ENCODE peak calls at places on chromosomes 5 and 9, in four cellular contexts. F is CD8-positive, alpha-beta memory T cell; J is upper lobe of right lung; S is thyroid gland. C is an unnamed sample. For H3K36me3, the result is how much of the 10 kb centered on the place peaks cover.

GRCh38 chr5:81995407-81995806 is 23.6 kb downstream of the ATG10 start:
- DNase-seq in F (no peak), J (no peak), S (no peak), C (no peak)

GRCh38 chr5:171492781-171493180 is 73.3 kb downstream of the FGF18 start:
- DNase-seq in F (no peak), J (no peak), S (no peak), C (no peak)

GRCh38 chr5:10352404-10353240 is 873 bp upstream of the MARCHF6 start:
- DNase-seq in F (no peak), J (no peak), S (peak), C (peak)

GRCh38 chr9:138075496-138075895 is 197.9 kb downstream of the CACNA1B start:
- DNase-seq in F (no peak), J (peak), S (no peak), C (no peak)

GRCh38 chr5:52727568-52727967 is 60.1 kb upstream of the ITGA1 start:
- DNase-seq in F (no peak), J (no peak), S (peak), C (no peak)

GRCh38 chr9:128081052-128081451 is 13.0 kb downstream of the SLC25A25 start:
- DNase-seq in F (no peak), J (no peak), S (peak), C (no peak)

GRCh38 chr9:19102181-19102630 is 498 bp downstream of the HAUS6 start:
- DNase-seq in F (peak), J (peak), S (no peak), C (peak)

GRCh38 chr5:154783774-154784460 is 28.7 kb downstream of the LARP1 start:
- DNase-seq in F (no peak), J (no peak), S (no peak), C (no peak)

DNA sequence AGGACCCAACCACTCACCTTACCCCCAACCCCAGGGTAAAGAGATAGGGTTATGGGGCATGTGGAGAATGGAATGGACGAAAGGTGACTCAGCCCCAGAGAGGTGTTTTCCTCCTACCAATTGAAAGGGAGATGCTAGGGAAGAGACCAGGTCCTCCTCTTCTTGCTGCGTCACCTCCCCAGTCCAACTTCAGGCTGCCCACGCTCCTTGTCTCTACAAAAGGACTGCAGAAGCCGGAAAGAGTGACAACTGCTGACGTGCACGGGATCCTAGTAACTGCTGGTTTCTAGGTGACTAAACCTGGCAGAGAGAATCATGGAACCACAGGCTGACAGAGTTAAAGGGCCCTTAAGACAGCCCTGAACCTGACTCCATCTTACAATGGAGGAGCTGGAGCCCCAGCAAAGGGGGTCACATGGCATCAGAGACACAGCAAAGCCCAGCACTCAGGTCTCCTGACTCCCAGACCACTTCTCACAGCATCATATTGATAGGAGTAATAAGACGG is 2.2 kb downstream of the GPX3 start:
- DNase-seq in F (no peak), J (no peak), S (peak), C (no peak)
- H3K36me3 ChIP-seq in F (under half), J (under half), S (half or more), C (under half)

GRCh38 chr5:151033217-151033934 is 13.0 kb downstream of the GPX3 start:
- DNase-seq in F (no peak), J (no peak), S (no peak), C (no peak)
- H3K36me3 ChIP-seq in F (half or more), J (half or more), S (under half), C (under half)

DNA sequence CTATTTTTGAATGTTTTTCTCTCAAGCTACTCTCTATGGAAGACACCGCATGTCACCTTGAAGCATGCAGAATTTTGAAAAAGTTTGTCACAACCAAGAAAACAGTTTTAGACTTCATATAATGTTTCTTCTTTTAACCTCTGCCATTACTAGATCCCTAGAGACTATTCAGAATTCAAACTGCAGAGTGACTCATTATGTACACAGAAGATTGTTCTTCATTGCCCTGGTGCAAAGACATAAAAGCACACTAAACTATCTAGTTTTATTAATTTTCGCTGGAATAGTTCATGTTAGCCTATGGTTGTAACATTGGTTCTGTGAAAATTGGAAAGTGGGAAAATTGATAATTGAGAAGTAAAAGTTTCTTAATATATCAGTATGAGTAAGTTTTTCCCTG is 18.4 kb downstream of the F2RL2 start:
- DNase-seq in F (no peak), J (no peak), S (no peak), C (no peak)
- H3K36me3 ChIP-seq in F (under half), J (under half), S (under half), C (under half)

DNA sequence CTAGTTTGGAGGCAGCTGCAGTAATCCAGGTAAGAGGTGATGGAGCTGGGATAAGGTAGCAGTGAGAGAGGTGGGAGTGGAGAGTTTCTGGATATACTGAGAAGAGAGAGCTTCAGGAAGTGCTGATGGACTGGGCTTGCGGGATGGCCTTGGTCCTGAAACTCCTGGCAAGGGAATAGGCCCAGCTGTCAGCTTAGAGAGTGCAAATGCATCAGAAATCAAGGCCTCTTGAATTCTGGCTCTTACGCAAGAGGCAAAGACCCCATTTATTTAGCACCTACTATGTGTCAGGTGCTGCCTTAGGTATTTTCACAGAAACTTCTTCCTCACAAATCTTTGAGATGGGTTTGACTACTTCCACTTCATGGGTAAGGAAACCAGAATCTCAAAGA is 227.2 kb upstream of the MAP3K1 start:
- DNase-seq in F (no peak), J (no peak), S (no peak), C (no peak)
- H3K36me3 ChIP-seq in F (under half), J (under half), S (under half), C (under half)

GRCh38 chr5:150753463-150753862 is 5.4 kb downstream of the DCTN4 start:
- DNase-seq in F (no peak), J (no peak), S (no peak), C (no peak)
- H3K36me3 ChIP-seq in F (under half), J (half or more), S (under half), C (under half)

GRCh38 chr9:121345070-121345469 is 25.0 kb downstream of the STOM start:
- DNase-seq in F (no peak), J (no peak), S (no peak), C (no peak)
- H3K36me3 ChIP-seq in F (under half), J (half or more), S (under half), C (under half)

DNA sequence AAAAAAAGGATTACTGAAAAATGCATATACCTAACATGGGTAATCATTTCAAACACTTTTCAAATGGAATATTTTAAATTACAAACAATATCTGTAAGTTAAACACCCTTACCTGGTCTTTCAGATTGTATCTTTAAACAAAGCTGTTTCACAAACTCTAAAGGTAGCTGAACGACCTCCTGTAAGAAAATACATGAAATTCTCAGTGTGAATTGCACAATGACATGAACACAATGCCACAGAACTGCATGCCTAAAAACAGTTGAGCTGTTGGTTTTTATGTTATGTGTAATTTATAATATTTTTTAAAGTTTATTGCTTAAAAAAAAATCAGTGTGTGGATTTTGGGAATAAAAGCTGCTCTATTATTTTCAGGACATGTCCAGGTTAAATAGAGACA is 17.5 kb downstream of the IPPK start:
- DNase-seq in F (no peak), J (no peak), S (no peak), C (no peak)
- H3K36me3 ChIP-seq in F (under half), J (under half), S (under half), C (under half)

GRCh38 chr5:170250810-170251317 is 18.1 kb downstream of the C5orf58 start:
- DNase-seq in F (no peak), J (no peak), S (no peak), C (no peak)
- H3K36me3 ChIP-seq in F (half or more), J (half or more), S (under half), C (under half)

GRCh38 chr5:36162810-36163486 is 11.0 kb downstream of the SKP2 start:
- DNase-seq in F (no peak), J (no peak), S (no peak), C (no peak)
- H3K36me3 ChIP-seq in F (under half), J (half or more), S (under half), C (half or more)

DNA sequence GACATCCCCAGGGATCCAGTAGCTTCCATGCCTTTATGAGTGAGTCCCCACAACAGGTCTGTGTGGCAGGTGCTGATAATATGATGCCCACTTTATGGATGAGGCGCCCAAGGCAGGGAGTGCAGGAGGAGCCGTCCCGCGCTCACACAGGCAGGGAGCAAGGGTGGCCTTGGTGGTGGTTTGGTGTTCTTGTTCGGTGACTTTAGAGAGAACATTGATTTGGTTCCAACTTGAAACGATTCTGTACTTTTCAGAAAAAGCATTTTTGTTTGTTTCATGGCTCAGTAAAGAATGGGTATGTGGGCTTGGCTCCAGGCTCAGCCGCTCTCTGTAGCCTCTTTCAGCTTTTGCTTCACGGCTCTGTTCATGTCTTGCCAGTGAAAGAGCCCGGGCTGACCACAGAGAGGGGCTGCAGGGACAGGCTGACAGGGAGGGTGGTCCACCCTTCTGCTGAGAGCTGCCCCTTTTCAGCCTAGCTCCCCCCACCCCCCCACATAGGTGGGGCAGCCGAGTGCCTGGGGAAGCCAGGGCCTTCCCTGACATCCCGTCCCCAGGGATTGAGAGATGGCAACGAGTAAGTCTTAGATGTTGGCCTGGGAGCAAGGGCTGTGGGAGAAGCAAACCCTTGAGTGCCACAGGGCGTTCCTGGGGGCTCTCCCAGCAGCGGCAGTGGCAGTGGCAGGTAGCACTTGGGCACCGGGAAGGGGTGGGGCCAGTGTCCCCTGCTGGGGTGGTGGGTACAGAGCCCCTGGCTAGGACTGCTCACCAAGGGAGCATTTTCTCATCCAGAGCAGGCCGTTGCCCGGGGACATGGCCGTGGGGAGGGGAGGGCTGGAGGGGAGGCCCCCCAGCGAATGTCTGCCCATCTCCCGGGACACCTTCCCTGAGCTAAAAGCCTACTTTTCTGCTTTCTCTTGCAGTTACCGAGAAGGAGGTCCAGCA is 28.1 kb downstream of the NCS1 start:
- DNase-seq in F (no peak), J (no peak), S (peak), C (no peak)
- H3K36me3 ChIP-seq in F (under half), J (under half), S (under half), C (under half)

C was measured in HAP-1.